ENCODE peak calls at places on chromosomes 6 and 20, in nine cellular contexts. H, F, K, C, J, Y, P, V and R are unnamed samples.

GRCh38 chr6:84447651-84448050 is 220.2 kb upstream of the CEP162 start:
- DNase-seq in Y (no peak), J (no peak), F (no peak), C (no peak), K (no peak), V (no peak), P (no peak), H (no peak), R (no peak)

GRCh38 chr6:69732640-69733039 is 64.2 kb downstream of the LMBRD1 start:
- DNase-seq in C (no peak), F (peak), H (no peak), P (no peak), K (no peak), V (peak), Y (no peak), J (no peak), R (no peak)

GRCh38 chr20:326645-327031 is 1.3 kb downstream of the SOX12 start:
- DNase-seq in V (no peak), F (no peak), K (no peak), C (no peak), H (peak), Y (peak), J (peak), P (no peak), R (peak)

GRCh38 chr6:2990179-2990931 is 9.3 kb upstream of the NQO2 start:
- DNase-seq in J (no peak), H (no peak), F (peak), Y (peak), P (peak), K (peak), C (peak), V (no peak), R (no peak)

GRCh38 chr20:21033817-21034216 is 72.3 kb downstream of the LINC00237 start:
- DNase-seq in H (no peak), F (peak), J (no peak), V (no peak), P (no peak), K (no peak), C (no peak), Y (no peak), R (no peak)

GRCh38 chr6:46032112-46032998 is 16.7 kb upstream of the CLIC5 start:
- DNase-seq in P (no peak), K (no peak), Y (no peak), F (no peak), J (no peak), V (no peak), H (no peak), C (no peak), R (no peak)

GRCh38 chr6:143822584-143823024 is 20.5 kb upstream of the LTV1 start:
- DNase-seq in J (no peak), K (no peak), F (no peak), C (no peak), H (no peak), P (peak), V (no peak), Y (no peak), R (no peak)

GRCh38 chr6:167034056-167034455 is 34.9 kb downstream of the CEP43 start:
- DNase-seq in F (no peak), K (no peak), P (no peak), C (no peak), V (no peak), J (no peak), H (no peak), Y (no peak), R (no peak)

GRCh38 chr20:63441777-63442493 is 30.5 kb downstream of the KCNQ2 start:
- DNase-seq in C (no peak), P (peak), V (no peak), F (peak), H (peak), Y (peak), K (peak), J (no peak), R (no peak)

GRCh38 chr6:34572021-34572420 is 15.9 kb upstream of the SPDEF start:
- DNase-seq in P (no peak), Y (no peak), J (no peak), H (no peak), C (no peak), F (no peak), K (no peak), V (no peak), R (no peak)

GRCh38 chr6:145276746-145277145 is 458.6 kb downstream of the EPM2A start:
- DNase-seq in V (no peak), K (no peak), J (no peak), Y (no peak), P (peak), F (no peak), H (no peak), C (no peak), R (no peak)

GRCh38 chr20:61263084-61263695 is 11.1 kb downstream of the CDH4 start:
- DNase-seq in K (peak), C (no peak), H (peak), P (no peak), V (no peak), Y (peak), J (no peak), F (peak), R (no peak)

DNA sequence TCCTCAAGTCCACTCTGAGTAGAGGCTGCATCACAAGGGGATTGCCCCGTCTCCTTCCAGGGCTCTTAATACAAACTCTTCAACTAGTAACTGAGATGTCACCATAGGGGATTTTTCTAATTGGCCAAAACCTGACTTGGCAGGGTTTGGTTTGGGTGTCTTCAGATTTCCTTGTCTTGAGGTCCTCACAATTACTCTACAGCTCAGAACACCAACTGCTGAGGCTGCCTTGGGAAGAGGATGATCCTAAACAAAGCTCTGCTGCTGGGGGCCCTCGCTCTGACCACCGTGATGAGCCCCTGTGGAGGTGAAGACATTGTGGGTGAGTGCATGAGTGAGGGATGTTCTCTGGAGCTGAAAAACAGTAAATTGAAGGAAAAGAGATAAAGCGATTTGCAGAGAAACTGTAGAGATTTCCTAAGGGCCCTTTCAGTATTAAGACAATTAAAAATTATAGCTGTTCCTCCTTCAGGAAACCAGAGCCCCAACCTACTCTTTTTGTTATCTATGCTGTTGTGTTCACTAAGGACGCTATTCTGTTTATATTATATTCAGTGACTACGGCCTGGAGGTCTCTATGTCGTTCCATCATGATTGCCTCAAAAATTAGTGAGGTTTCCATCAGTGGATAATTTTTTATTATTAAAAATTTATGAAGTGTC is at the start of gene HLA-DQA1:
- DNase-seq in C (no peak), Y (no peak), F (no peak), K (no peak), V (no peak), H (no peak), P (no peak), J (no peak), R (no peak)
- H3K4me3 ChIP-seq in C (no peak), Y (no peak), F (no peak), K (no peak), V (no peak), H (no peak), P (no peak), J (no peak), R (peak)

GRCh38 chr6:113461153-113461897 is 395.8 kb upstream of the MARCKS start:
- DNase-seq in J (no peak), F (no peak), V (no peak), K (no peak), C (no peak), H (no peak), P (peak), Y (no peak), R (no peak)

GRCh38 chr6:113458368-113459010 is 398.7 kb upstream of the MARCKS start:
- DNase-seq in F (no peak), H (no peak), V (no peak), Y (no peak), K (no peak), C (no peak), J (no peak), P (peak), R (no peak)

GRCh38 chr6:113457156-113457555 is 400.0 kb upstream of the MARCKS start:
- DNase-seq in V (no peak), Y (no peak), F (no peak), H (no peak), C (peak), K (no peak), P (peak), J (peak), R (no peak)

GRCh38 chr6:113457751-113458150 is 399.4 kb upstream of the MARCKS start:
- DNase-seq in K (no peak), H (no peak), V (no peak), J (no peak), Y (no peak), P (no peak), C (no peak), F (no peak), R (no peak)
- H3K27ac ChIP-seq in K (no peak), H (no peak), V (no peak), J (no peak), Y (no peak), P (no peak), C (no peak), F (no peak), R (peak)

DNA sequence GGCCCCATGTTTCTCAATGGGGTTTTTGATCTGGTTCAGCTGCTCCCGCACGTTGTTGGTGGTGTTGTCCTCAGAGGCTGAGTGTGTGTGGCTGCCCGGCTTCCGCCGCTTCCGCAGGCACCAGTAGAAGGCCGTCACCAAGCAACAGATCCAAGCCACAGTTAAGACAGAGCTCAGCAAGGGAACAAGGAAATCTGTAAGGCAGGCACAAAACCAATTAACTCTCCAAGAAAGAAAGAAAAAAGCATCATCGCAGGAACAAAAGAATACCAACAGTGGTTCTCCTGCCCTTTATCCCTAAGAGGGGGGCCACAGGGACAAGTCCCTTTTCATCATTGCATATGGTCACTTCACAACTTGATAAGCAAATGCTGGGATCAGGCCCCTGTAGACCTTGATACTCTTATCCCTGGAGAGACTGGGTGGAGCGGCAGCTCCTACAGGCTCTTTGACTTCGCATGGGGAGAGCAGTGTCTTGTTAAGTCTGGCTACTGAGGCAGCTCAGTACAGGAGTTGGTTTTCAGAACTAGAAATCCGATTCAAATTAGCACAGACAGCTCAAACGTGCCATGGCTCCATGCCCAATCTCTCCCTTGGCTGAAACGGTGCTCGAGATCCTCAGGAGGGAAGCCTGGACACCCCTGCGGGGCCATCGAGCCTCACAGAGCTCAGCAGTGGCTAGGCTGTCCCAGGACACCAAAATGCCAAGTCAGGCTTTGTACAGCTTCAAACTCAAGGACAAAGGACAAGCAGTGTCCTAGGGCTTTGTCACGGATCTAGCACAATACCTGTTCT is 33.8 kb downstream of the JAG1 start:
- DNase-seq in V (no peak), K (no peak), Y (no peak), F (no peak), C (no peak), H (no peak), J (peak), P (no peak), R (no peak)
- H3K4me3 ChIP-seq in V (no peak), K (no peak), Y (no peak), F (no peak), C (no peak), H (no peak), J (no peak), P (no peak), R (no peak)

GRCh38 chr20:53847843-53848185 is 222.6 kb downstream of the BCAS1 start:
- DNase-seq in V (no peak), J (no peak), H (no peak), Y (no peak), P (no peak), F (no peak), C (no peak), K (no peak), R (no peak)
- H3K27ac ChIP-seq in V (peak), J (no peak), H (peak), Y (no peak), P (no peak), F (no peak), C (no peak), K (no peak), R (peak)

DNA sequence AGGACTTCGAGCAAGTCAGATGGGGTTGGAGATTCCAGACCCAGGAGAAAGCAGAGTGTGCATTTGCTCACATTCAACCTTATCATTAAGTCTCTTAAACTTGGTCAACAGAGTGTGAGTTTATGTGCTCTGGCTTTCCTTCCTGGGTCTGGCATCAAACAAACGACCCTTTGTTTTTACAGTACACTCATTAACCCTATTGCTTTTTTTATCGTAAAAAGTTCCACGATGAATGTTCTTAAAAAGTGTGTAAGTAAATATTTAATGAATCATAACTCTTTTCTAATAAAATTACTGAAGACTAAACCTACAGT is 2.5 kb downstream of the FYN start:
- DNase-seq in Y (no peak), F (no peak), V (no peak), C (no peak), P (no peak), H (no peak), J (no peak), K (no peak), R (no peak)
- H3K4me3 ChIP-seq in Y (peak), F (no peak), V (no peak), C (no peak), P (no peak), H (no peak), J (no peak), K (no peak), R (peak)

GRCh38 chr6:132190815-132191175 is 210.5 kb downstream of the MOXD1 start:
- DNase-seq in C (no peak), P (peak), J (no peak), V (no peak), H (no peak), K (no peak), F (no peak), Y (no peak), R (no peak)
- H3K27ac ChIP-seq in C (no peak), P (peak), J (no peak), V (no peak), H (no peak), K (peak), F (no peak), Y (no peak), R (no peak)

GRCh38 chr6:106496791-106497190 is 132.5 kb downstream of the RTN4IP1 start:
- DNase-seq in F (no peak), J (no peak), H (no peak), Y (no peak), C (no peak), K (no peak), P (no peak), V (no peak), R (peak)
- H3K4me3 ChIP-seq in F (no peak), J (no peak), H (no peak), Y (no peak), C (no peak), K (no peak), P (no peak), V (no peak), R (no peak)